ENCODE peak calls at places on chromosomes 2 and 18, in five cellular contexts. Y is GM10248, I is colonic mucosa, R is lower leg skin, B is tibial artery. H is an unnamed sample.

GRCh38 chr18:9596257-9596656 is 18.1 kb downstream of the PPP4R1 start:
- DNase-seq in Y (no peak), I (no peak), R (no peak), B (no peak), H (no peak)

GRCh38 chr2:25939257-25939668 is 43.0 kb downstream of the KIF3C start:
- DNase-seq in Y (no peak), I (peak), R (no peak), B (no peak), H (no peak)

GRCh38 chr2:241001413-241002274 is 3.2 kb downstream of the SNED1 start:
- DNase-seq in Y (no peak), I (no peak), R (peak), B (no peak), H (no peak)

GRCh38 chr18:62796216-62796621 is 80.9 kb downstream of the PHLPP1 start:
- DNase-seq in Y (no peak), I (no peak), R (no peak), B (no peak), H (no peak)

GRCh38 chr2:128630974-128631697 is 312.5 kb upstream of the HS6ST1 start:
- DNase-seq in Y (no peak), I (no peak), R (no peak), B (no peak), H (peak)

GRCh38 chr18:79570266-79571201 is 109.1 kb upstream of the CTDP1 start:
- DNase-seq in Y (peak), I (peak), R (no peak), B (no peak), H (no peak)

GRCh38 chr2:201432551-201433388 is 18.5 kb downstream of the TRAK2 start:
- DNase-seq in Y (no peak), I (no peak), R (no peak), B (no peak), H (no peak)

GRCh38 chr2:214593723-214594122 is 182.9 kb downstream of the VWC2L start:
- DNase-seq in Y (no peak), I (no peak), R (no peak), B (no peak), H (no peak)

GRCh38 chr2:215218587-215219577 is 80.5 kb upstream of the ABCA12 start:
- DNase-seq in Y (no peak), I (no peak), R (no peak), B (no peak), H (no peak)

GRCh38 chr2:232900811-232901701 is 31.0 kb downstream of the SNORC start:
- DNase-seq in Y (no peak), I (no peak), R (no peak), B (no peak), H (no peak)

GRCh38 chr2:233289590-233290424 is 17.8 kb upstream of the SAG start:
- DNase-seq in Y (no peak), I (no peak), R (no peak), B (no peak), H (no peak)

GRCh38 chr2:228600265-228600664 is 418.8 kb upstream of the SPHKAP start:
- DNase-seq in Y (no peak), I (no peak), R (no peak), B (no peak), H (no peak)

GRCh38 chr2:1431886-1432400 is 18.7 kb downstream of the TPO start:
- DNase-seq in Y (no peak), I (no peak), R (no peak), B (no peak), H (no peak)
- TF ChIP-seq CTCF in Y (no peak), I (no peak), R (no peak), B (no peak), H (no peak)

GRCh38 chr2:113156278-113157107 is 17.3 kb upstream of the PSD4 start:
- DNase-seq in Y (no peak), I (peak), R (no peak), B (no peak), H (no peak)

GRCh38 chr2:113158884-113159553 is 14.8 kb upstream of the PSD4 start:
- DNase-seq in Y (no peak), I (no peak), R (no peak), B (no peak), H (no peak)

GRCh38 chr2:113157897-113158753 is 15.6 kb upstream of the PSD4 start:
- DNase-seq in Y (no peak), I (peak), R (no peak), B (no peak), H (no peak)

GRCh38 chr2:113155331-113155730 is 18.4 kb upstream of the PSD4 start:
- DNase-seq in Y (no peak), I (peak), R (no peak), B (no peak), H (no peak)

GRCh38 chr2:113157108-113157896 is 16.5 kb upstream of the PSD4 start:
- DNase-seq in Y (peak), I (peak), R (no peak), B (no peak), H (no peak)
- TF ChIP-seq CTCF in Y (no peak), I (no peak), R (no peak), B (no peak), H (no peak)

DNA sequence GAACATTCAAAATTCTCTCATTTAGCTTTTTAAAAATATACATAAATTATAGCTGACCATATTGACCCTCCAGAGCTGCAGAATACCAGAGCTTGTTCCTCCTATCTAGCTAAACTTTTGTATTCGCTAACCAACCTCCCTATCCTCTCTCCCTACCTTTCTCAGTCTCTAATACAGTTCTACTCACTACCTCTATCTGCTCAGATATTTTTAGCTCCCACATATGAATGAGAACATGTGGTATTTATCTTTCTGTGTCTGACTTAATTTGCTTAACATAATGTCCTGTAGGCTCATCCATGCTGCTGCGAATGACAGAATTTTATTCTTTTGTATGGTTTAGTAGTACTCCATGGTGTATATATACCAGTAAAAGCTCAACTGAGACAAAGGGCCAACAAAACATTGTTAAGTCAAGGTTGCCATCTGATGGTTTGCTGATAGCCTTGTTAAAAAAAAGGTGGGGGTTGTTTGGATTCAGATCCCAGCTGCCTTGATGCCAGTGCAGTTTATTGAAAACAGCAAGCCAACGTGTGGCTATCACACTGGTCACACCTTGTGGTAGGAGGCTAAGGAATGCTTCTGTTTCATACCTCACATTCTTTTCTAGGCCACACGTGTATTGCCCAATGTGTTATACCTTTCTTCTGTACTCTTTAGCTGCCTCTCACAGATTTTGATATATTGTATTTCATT is 101.5 kb downstream of the VWA3B start:
- DNase-seq in Y (no peak), I (no peak), R (no peak), B (no peak), H (no peak)
- TF ChIP-seq CTCF in Y (no peak), I (no peak), R (no peak), B (no peak), H (no peak)

DNA sequence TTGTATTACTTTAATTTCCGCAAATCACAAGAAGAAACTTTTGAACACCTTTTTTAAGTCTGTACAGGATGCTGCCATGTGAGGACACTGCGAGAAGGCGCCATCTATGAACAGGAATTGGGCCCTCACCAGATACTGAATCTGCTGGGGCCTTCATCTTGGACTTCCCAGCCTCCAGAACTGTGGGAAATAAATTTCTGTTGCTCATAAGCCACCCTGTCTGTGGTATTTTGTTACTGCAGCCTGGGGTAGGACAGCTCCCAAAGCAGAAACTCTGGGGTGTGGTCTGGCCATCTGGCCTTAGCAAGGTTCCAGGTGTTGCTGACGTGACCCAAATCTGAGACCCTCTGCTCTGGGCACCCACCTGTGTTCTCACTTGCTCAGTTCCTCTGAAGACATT is 16.5 kb downstream of the UXS1 start:
- DNase-seq in Y (no peak), I (no peak), R (no peak), B (no peak), H (no peak)
- TF ChIP-seq CTCF in Y (no peak), I (no peak), R (no peak), B (no peak), H (no peak)

GRCh38 chr2:133608291-133608690 is 40.0 kb upstream of the NCKAP5 start:
- DNase-seq in Y (no peak), I (no peak), R (no peak), B (no peak), H (no peak)
- TF ChIP-seq CTCF in Y (no peak), I (no peak), R (no peak), B (no peak), H (no peak)

GRCh38 chr18:32139835-32140283 is 48.2 kb downstream of the RNF138 start:
- DNase-seq in Y (no peak), I (no peak), R (no peak), B (no peak), H (no peak)
- TF ChIP-seq CTCF in Y (no peak), I (no peak), R (no peak), B (no peak), H (no peak)

GRCh38 chr2:162938387-162938786 is 99.8 kb upstream of the KCNH7 start:
- DNase-seq in Y (no peak), I (no peak), R (no peak), B (no peak), H (no peak)
- TF ChIP-seq CTCF in Y (no peak), I (no peak), R (no peak), B (no peak), H (no peak)

GRCh38 chr2:161988589-161988988 is 85.4 kb downstream of the DPP4 start:
- DNase-seq in Y (no peak), I (no peak), R (no peak), B (no peak), H (no peak)
- TF ChIP-seq CTCF in Y (no peak), I (no peak), R (no peak), B (no peak), H (no peak)

DNA sequence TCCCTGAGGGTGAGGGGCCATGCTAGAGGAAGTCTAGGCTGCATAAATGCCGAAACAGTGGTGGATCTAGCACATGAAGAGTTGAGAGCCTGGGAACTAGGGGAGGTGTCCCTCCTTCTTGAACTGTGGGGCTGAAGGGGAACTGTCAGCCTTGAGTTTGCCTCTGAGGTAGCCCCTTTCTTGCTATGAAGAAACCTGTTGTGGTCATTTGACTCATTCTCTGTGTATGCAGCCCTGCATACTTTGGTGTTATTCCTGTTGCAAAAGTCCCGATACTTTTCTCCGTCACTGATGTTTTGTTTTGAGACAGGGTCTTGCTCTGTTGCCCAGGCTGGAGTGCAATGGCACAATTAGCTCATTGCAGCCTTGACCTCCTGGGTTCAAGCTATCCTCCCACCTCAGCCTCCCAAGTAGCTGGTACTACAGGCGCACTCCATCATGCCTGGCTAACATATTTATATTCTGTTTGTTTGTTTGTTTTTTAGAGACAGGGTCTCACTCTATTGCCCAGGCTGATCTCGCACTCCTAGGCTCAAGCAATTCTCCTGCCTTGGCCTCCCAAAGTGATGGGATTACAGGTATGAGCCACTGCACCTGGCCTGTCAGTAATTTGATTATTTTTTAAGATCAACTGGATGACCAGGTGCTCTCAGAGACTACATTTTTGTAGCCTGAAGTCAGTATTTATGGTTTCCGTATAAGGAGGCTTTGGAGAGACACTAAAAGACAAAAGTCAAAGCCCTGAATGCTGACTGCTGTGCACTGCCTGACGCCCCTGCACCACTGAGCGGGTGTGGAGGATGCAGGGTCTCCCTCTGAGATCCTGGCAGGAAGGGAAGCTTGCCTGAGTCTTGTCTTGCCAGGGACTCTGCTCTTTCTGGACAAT is 126.0 kb upstream of the MSH6 start:
- DNase-seq in Y (peak), I (no peak), R (no peak), B (no peak), H (no peak)
- TF ChIP-seq CTCF in Y (no peak), I (no peak), R (no peak), B (no peak), H (no peak)